ENCODE peak calls at places on chromosomes 5 and 9, in five cellular contexts. C, A, B, K and P are unnamed samples.

GRCh38 chr9:34628656-34629491 is at the start of gene ARID3C:
- DNase-seq in C (no peak), K (no peak), B (no peak), A (no peak), P (no peak)

GRCh38 chr5:16578474-16578883 is 38.3 kb downstream of the RETREG1 start:
- DNase-seq in C (no peak), B (no peak), K (no peak), A (no peak), P (no peak)

GRCh38 chr5:135944967-135945560 is 9.7 kb downstream of the LECT2 start:
- DNase-seq in C (peak), A (no peak), B (peak), K (no peak), P (no peak)

GRCh38 chr5:53679261-53679660 is 118.8 kb downstream of the NDUFS4 start:
- DNase-seq in B (no peak), K (no peak), A (no peak), C (no peak), P (no peak)

GRCh38 chr5:16502866-16503265 is 37.3 kb upstream of the ZNF622 start:
- DNase-seq in C (no peak), K (no peak), B (no peak), A (no peak), P (no peak)

GRCh38 chr5:155029240-155029639 is 15.7 kb downstream of the KIF4B start:
- DNase-seq in C (no peak), A (no peak), B (no peak), K (no peak), P (no peak)

GRCh38 chr9:27088981-27089380 is 20.0 kb upstream of the TEK start:
- DNase-seq in B (peak), A (no peak), K (no peak), C (no peak), P (no peak)

GRCh38 chr9:131728961-131729360 is 10.9 kb downstream of the RAPGEF1 start:
- DNase-seq in B (no peak), K (no peak), A (no peak), C (no peak), P (no peak)

GRCh38 chr5:60835554-60835953 is 8.5 kb downstream of the ELOVL7 start:
- DNase-seq in C (no peak), B (no peak), K (no peak), A (no peak), P (no peak)

GRCh38 chr9:70407081-70407503 is 7.4 kb downstream of the KLF9 start:
- DNase-seq in B (peak), A (no peak), K (no peak), C (no peak), P (no peak)

GRCh38 chr9:137778336-137778735 is 99.2 kb upstream of the CACNA1B start:
- DNase-seq in K (no peak), A (no peak), B (no peak), C (no peak), P (no peak)

GRCh38 chr5:163659568-163659902 is 154.1 kb downstream of the MAT2B start:
- DNase-seq in A (no peak), K (no peak), B (no peak), C (no peak), P (no peak)

GRCh38 chr5:108238936-108239887 is 142.7 kb downstream of the FBXL17 start:
- DNase-seq in B (no peak), A (no peak), C (no peak), K (no peak), P (no peak)

GRCh38 chr5:87069974-87070608 is 197.6 kb upstream of the RASA1 start:
- DNase-seq in C (no peak), B (peak), A (no peak), K (no peak), P (no peak)

GRCh38 chr5:54803381-54804025 is 181.9 kb downstream of the ESM1 start:
- DNase-seq in C (no peak), K (no peak), B (no peak), A (no peak), P (no peak)

GRCh38 chr9:124504530-124505005 is 2.6 kb downstream of the NR5A1 start:
- DNase-seq in C (no peak), A (no peak), K (no peak), B (no peak), P (no peak)

GRCh38 chr5:178768371-178769260 is 38.2 kb upstream of the ZNF354A start:
- DNase-seq in C (no peak), K (no peak), B (no peak), A (peak), P (no peak)

GRCh38 chr9:95947118-95947517 is 71.6 kb downstream of the ERCC6L2 start:
- DNase-seq in B (no peak), K (no peak), C (no peak), A (no peak), P (no peak)

GRCh38 chr5:109939109-109939682 is 249.5 kb downstream of the MAN2A1 start:
- DNase-seq in C (no peak), K (no peak), B (no peak), A (no peak), P (no peak)

GRCh38 chr9:113999256-114000062 is 78.6 kb downstream of the AMBP start:
- DNase-seq in A (no peak), B (no peak), K (no peak), C (no peak), P (no peak)

GRCh38 chr9:72612449-72612848 is 91.0 kb downstream of the TMC1 start:
- DNase-seq in C (no peak), K (no peak), A (no peak), B (no peak), P (no peak)

GRCh38 chr5:16557477-16557876 is 59.3 kb downstream of the RETREG1 start:
- DNase-seq in B (no peak), C (no peak), A (no peak), K (no peak), P (no peak)

GRCh38 chr5:158050401-158050800 is 191.5 kb upstream of the CLINT1 start:
- DNase-seq in B (peak), C (no peak), K (no peak), A (no peak), P (no peak)

GRCh38 chr5:158045696-158046095 is 186.8 kb upstream of the CLINT1 start:
- DNase-seq in K (no peak), C (no peak), A (no peak), B (no peak), P (no peak)

GRCh38 chr5:158054073-158054387 is 195.1 kb upstream of the CLINT1 start:
- DNase-seq in B (no peak), C (no peak), A (no peak), K (no peak), P (no peak)

GRCh38 chr5:158051036-158051435 is 192.1 kb upstream of the CLINT1 start:
- DNase-seq in K (no peak), C (no peak), A (no peak), B (no peak), P (no peak)

GRCh38 chr5:158049459-158049858 is 190.5 kb upstream of the CLINT1 start:
- DNase-seq in C (no peak), A (no peak), B (no peak), K (no peak), P (no peak)
- TF ChIP-seq CTCF in C (no peak), A (no peak), B (no peak), K (no peak), P (no peak)

GRCh38 chr5:169700611-169701010 is 63.5 kb downstream of the DOCK2 start:
- DNase-seq in K (no peak), A (no peak), B (no peak), C (no peak), P (no peak)
- TF ChIP-seq CTCF in K (no peak), A (no peak), B (no peak), C (no peak), P (no peak)

DNA sequence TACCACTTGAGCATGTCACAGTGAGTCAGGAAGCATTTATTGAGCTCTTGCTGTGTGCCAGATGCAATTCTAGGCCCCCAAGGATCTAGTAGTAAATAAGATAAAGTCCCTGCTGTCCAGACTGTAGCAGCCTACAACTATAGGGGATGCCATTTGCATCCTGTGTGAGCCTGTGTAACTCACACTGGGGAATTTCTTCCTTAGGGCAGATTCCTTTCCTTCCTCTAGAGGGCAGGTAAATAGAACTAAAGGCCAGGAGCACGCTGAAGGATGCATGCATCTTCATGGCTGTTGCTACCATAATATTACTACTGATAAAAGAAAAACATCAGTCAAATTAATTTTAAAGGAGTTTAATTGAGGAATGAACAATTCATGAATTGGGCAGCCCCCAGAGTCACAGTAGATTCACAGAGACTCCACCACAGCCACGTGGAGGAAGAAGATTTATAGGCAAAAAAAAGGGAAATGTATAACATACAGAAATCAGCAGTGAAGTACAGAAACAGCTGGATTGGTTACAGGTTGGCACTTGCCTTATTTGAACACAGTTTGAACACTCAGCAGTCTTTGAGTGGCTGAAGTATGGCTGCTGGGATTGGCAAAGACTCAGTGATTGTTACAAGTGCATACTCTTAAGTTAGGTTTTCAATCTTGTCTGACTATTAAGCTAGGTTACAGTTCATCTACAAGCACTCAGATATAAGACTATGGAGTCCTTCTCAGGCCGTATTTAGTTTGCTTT is 98.9 kb downstream of the ACTL7B start:
- DNase-seq in B (no peak), A (no peak), C (no peak), K (no peak), P (no peak)
- TF ChIP-seq CTCF in B (no peak), A (no peak), C (peak), K (no peak), P (no peak)

DNA sequence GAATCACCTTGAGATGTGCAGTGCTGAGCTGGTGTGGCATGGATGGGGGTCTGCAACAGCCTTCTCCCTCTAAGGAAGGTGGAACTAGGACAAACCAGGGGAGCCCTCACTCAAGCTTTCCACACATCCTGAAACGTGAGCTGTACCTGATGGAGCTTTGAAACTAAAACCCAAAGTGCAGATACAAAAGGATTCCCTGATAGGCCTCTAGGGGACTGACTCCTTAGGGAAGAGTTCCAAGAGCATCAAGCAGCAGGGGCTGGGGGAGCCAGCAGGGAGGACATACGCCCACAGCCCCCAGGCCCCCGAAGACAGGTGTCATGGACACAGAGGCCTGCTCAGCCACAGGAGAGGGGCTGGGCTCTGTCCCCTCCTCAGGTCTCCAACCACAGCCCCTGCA is 17.7 kb downstream of the ARHGEF37 start:
- DNase-seq in B (no peak), K (no peak), A (no peak), C (no peak), P (no peak)
- TF ChIP-seq CTCF in B (no peak), K (no peak), A (no peak), C (no peak), P (no peak)

GRCh38 chr9:38334234-38334633 is 58.3 kb upstream of the ALDH1B1 start:
- DNase-seq in A (no peak), B (no peak), K (no peak), C (no peak), P (no peak)
- TF ChIP-seq CTCF in A (no peak), B (peak), K (no peak), C (peak), P (no peak)

GRCh38 chr5:1243487-1244152 is 18.4 kb downstream of the SLC6A18 start:
- DNase-seq in C (peak), K (no peak), B (no peak), A (no peak), P (no peak)

GRCh38 chr5:1244255-1244654 is 19.1 kb downstream of the SLC6A18 start:
- DNase-seq in A (no peak), B (no peak), K (no peak), C (no peak), P (no peak)

GRCh38 chr5:1246711-1247431 is 21.7 kb downstream of the SLC6A18 start:
- DNase-seq in C (peak), K (peak), A (no peak), B (no peak), P (no peak)

GRCh38 chr5:1245901-1246576 is 20.9 kb downstream of the SLC6A18 start:
- DNase-seq in B (no peak), A (no peak), K (no peak), C (no peak), P (no peak)

DNA sequence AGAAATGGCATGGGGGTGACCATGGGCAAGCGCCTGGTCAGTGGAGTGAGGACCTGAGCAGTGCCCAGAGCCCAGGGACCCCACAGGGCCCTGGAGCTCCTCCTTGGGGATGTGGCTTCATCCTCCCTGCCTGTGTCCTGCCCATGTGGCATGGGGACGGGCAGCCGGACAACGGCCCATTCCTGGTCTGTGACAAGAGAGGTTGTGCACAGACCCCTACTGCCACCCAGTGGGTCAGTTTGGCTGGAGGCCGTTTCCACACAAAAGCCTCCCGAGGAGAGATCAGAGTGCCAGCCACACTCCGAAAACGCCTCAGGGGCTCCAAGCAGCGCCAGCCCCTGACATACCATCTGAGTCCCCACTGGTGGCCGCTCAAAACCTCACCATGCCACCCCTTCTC is 19.8 kb downstream of the SLC6A18 start:
- DNase-seq in K (no peak), C (no peak), A (no peak), B (no peak), P (no peak)
- TF ChIP-seq CTCF in K (no peak), C (peak), A (no peak), B (no peak), P (no peak)

DNA sequence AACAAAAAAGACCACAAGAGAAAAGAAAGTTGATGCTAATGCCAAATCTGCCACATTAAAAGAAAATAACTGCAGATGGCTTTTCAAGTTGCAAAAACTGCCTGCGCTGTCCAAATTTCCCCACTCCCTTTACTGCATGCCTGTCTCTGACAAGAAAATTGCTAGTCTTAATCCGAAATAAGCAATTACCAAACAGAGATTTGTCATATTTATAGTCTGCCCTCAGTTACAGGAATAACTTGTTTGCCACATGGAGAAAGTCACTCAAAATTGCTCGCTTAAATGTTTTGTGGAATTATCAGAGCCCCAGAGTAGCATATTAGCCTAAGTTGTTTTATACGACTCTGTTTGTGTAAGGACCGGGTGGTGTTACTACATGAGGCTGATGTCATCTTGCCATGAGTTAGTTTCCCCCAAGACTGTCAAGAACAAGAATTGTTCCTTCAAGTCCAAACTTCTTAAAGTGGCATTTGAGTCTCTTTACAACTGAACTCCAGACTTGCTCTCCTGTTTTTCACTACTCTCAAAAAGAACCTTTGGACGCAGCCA is 160.9 kb downstream of the CEP120 start:
- DNase-seq in B (no peak), C (no peak), A (no peak), K (no peak), P (no peak)
- TF ChIP-seq CTCF in B (no peak), C (no peak), A (no peak), K (no peak), P (no peak)